ENCODE peak calls at places on chromosomes 16 and 17, in five cellular contexts. D is mucosa of descending colon; N is body of pancreas; X is CD8-positive, alpha-beta memory T cell; G is HCT116. R is an unnamed sample. For H3K4me1, the result is how much of the 10 kb centered on the place peaks cover.

GRCh38 chr16:70460737-70461261 is 6.4 kb downstream of the FCSK start:
- DNase-seq in D (no peak), N (no peak), X (no peak), G (no peak), R (no peak)

GRCh38 chr16:48003226-48003907 is 152.4 kb downstream of the ABCC12 start:
- DNase-seq in D (no peak), N (no peak), X (no peak), G (no peak), R (no peak)

GRCh38 chr16:14485811-14486519 is 144.1 kb downstream of the PARN start:
- DNase-seq in D (no peak), N (no peak), X (no peak), G (no peak), R (no peak)

GRCh38 chr17:70059649-70060048 is 15.4 kb upstream of the KCNJ16 start:
- DNase-seq in D (no peak), N (no peak), X (no peak), G (no peak), R (no peak)

GRCh38 chr17:32461853-32462617 is 17.7 kb downstream of the PSMD11 start:
- DNase-seq in D (no peak), N (peak), X (peak), G (peak), R (no peak)

GRCh38 chr16:67459066-67459857 is 21.7 kb downstream of the ATP6V0D1 start:
- DNase-seq in D (peak), N (peak), X (no peak), G (no peak), R (peak)

GRCh38 chr17:78173025-78173715 is 4.8 kb downstream of the SYNGR2 start:
- DNase-seq in D (peak), N (no peak), X (peak), G (no peak), R (peak)

GRCh38 chr16:75446416-75446815 is 13.1 kb upstream of the CFDP1 start:
- DNase-seq in D (no peak), N (no peak), X (no peak), G (no peak), R (no peak)

GRCh38 chr17:41251261-41251660 is 1.8 kb downstream of the KRTAP9-4 start:
- DNase-seq in D (no peak), N (no peak), X (no peak), G (no peak), R (no peak)

GRCh38 chr17:47287068-47287467 is 33.4 kb downstream of the ITGB3 start:
- DNase-seq in D (no peak), N (no peak), X (no peak), G (no peak), R (no peak)

GRCh38 chr17:40540448-40540847 is 24.8 kb downstream of the CCR7 start:
- DNase-seq in D (peak), N (no peak), X (peak), G (no peak), R (no peak)

GRCh38 chr16:69927056-69927757 is 23.9 kb upstream of the CLEC18A start:
- DNase-seq in D (no peak), N (peak), X (no peak), G (no peak), R (no peak)

GRCh38 chr16:49529646-49530045 is 156.0 kb downstream of the C16orf78 start:
- DNase-seq in D (no peak), N (no peak), X (no peak), G (no peak), R (no peak)

GRCh38 chr17:7929158-7930029 is at the start of gene KCNAB3:
- DNase-seq in D (peak), N (peak), X (peak), G (no peak), R (no peak)

GRCh38 chr17:36849871-36850348 is 87.4 kb upstream of the LHX1 start:
- DNase-seq in D (no peak), N (no peak), X (no peak), G (peak), R (no peak)

GRCh38 chr16:15494231-15494630 is 59.8 kb downstream of the BMERB1 start:
- DNase-seq in D (no peak), N (no peak), X (no peak), G (peak), R (no peak)

GRCh38 chr16:87052506-87052905 is 264.7 kb downstream of the C16orf95 start:
- DNase-seq in D (no peak), N (no peak), X (no peak), G (no peak), R (no peak)

GRCh38 chr17:2253768-2254406 is 49.7 kb downstream of the SMG6 start:
- DNase-seq in D (no peak), N (no peak), X (no peak), G (no peak), R (no peak)

GRCh38 chr16:26981266-26981938 is 85.3 kb upstream of the C16orf82 start:
- DNase-seq in D (no peak), N (no peak), X (no peak), G (no peak), R (no peak)

GRCh38 chr16:50615891-50616290 is 65.2 kb downstream of the SNX20 start:
- DNase-seq in D (no peak), N (no peak), X (no peak), G (no peak), R (no peak)

GRCh38 chr17:37527249-37527851 is 37.7 kb downstream of the DUSP14 start:
- DNase-seq in D (no peak), N (peak), X (peak), G (peak), R (no peak)

GRCh38 chr17:39573447-39574298 is 34.0 kb downstream of the NEUROD2 start:
- DNase-seq in D (peak), N (peak), X (peak), G (peak), R (peak)

GRCh38 chr17:64019486-64020067 is 856 bp downstream of the ICAM2 start:
- DNase-seq in D (no peak), N (no peak), X (no peak), G (no peak), R (no peak)

GRCh38 chr17:19302791-19303233 is 59.7 kb downstream of the B9D1 start:
- DNase-seq in D (no peak), N (no peak), X (no peak), G (no peak), R (no peak)

GRCh38 chr17:2414665-2415064 is 13.8 kb upstream of the MNT start:
- DNase-seq in D (no peak), N (no peak), X (no peak), G (no peak), R (no peak)

GRCh38 chr17:64061157-64061898 is 40.9 kb upstream of the ICAM2 start:
- DNase-seq in D (no peak), N (no peak), X (no peak), G (no peak), R (no peak)

GRCh38 chr17:78399693-78400144 is 21.3 kb downstream of the PGS1 start:
- DNase-seq in D (no peak), N (no peak), X (no peak), G (no peak), R (no peak)

GRCh38 chr17:4953461-4953961 is 2.6 kb downstream of the ENO3 start:
- DNase-seq in D (no peak), N (no peak), X (no peak), G (no peak), R (no peak)

GRCh38 chr16:554640-555413 is 5.4 kb upstream of the PRR35 start:
- DNase-seq in D (no peak), N (no peak), X (no peak), G (no peak), R (no peak)

GRCh38 chr17:39650121-39650579 is 13.2 kb downstream of the STARD3 start:
- DNase-seq in D (no peak), N (no peak), X (no peak), G (peak), R (no peak)

GRCh38 chr16:53440125-53440524 is 5.9 kb downstream of the RBL2 start:
- DNase-seq in D (no peak), N (no peak), X (no peak), G (no peak), R (no peak)

GRCh38 chr16:87556941-87557459 is 45.3 kb upstream of the JPH3 start:
- DNase-seq in D (peak), N (no peak), X (no peak), G (no peak), R (no peak)

GRCh38 chr16:67645397-67646121 is 615 bp downstream of the CARMIL2 start:
- DNase-seq in D (no peak), N (no peak), X (no peak), G (no peak), R (no peak)

GRCh38 chr16:85306071-85306792 is 194.0 kb upstream of the CIBAR2 start:
- DNase-seq in D (peak), N (peak), X (peak), G (peak), R (peak)

GRCh38 chr17:75639327-75639726 is 6.1 kb downstream of the SMIM5 start:
- DNase-seq in D (peak), N (no peak), X (no peak), G (no peak), R (peak)
- H3K4me1 ChIP-seq in D (under half), N (under half), X (under half), G (under half), R (under half)

DNA sequence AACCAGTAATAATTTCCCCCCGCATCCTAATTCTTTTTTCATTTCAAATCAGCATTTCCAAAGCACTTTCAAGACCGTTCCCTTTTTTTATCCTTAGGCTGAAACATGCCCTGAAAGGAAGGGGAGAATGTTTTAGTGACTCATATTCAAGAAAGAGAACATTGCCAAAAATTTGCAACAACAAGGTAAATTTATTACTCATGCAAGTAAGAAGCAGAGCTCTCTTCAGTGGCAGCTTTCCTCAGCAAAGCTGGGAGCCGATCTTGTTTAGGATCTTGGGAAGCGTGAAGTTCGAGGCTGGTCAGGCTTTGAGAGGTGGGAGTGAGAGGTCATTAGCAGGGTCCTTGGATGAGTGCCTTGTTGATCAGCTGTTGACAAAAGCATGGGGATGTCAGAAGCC is 129.5 kb downstream of the PRKCA start:
- DNase-seq in D (no peak), N (no peak), X (no peak), G (no peak), R (no peak)
- H3K4me3 ChIP-seq in D (no peak), N (no peak), X (no peak), G (no peak), R (no peak)

GRCh38 chr17:57257911-57258885 is 1.9 kb downstream of the MSI2 start:
- DNase-seq in D (peak), N (no peak), X (no peak), G (no peak), R (no peak)
- H3K4me1 ChIP-seq in D (under half), N (under half), X (under half), G (under half), R (under half)

GRCh38 chr17:82052638-82053059 is 951 bp downstream of the GPS1 start:
- DNase-seq in D (no peak), N (no peak), X (no peak), G (no peak), R (no peak)
- H3K4me3 ChIP-seq in D (peak), N (peak), X (peak), G (peak), R (peak)

GRCh38 chr17:75115545-75115944 is 5.8 kb downstream of the ARMC7 start:
- DNase-seq in D (peak), N (no peak), X (no peak), G (no peak), R (no peak)
- H3K4me1 ChIP-seq in D (half or more), N (under half), X (under half), G (under half), R (half or more)

GRCh38 chr16:2720063-2720455 is at the start of gene PRSS27:
- DNase-seq in D (peak), N (no peak), X (no peak), G (no peak), R (no peak)
- H3K4me3 ChIP-seq in D (peak), N (peak), X (no peak), G (peak), R (peak)

GRCh38 chr17:17044846-17045561 is 2.7 kb downstream of the MPRIP start:
- DNase-seq in D (no peak), N (no peak), X (no peak), G (no peak), R (no peak)

GRCh38 chr17:17050346-17051345 is 8.4 kb downstream of the MPRIP start:
- DNase-seq in D (no peak), N (no peak), X (no peak), G (no peak), R (no peak)

GRCh38 chr17:17051791-17052461 is 9.7 kb downstream of the MPRIP start:
- DNase-seq in D (peak), N (peak), X (no peak), G (no peak), R (peak)

GRCh38 chr17:17051380-17051779 is 9.1 kb downstream of the MPRIP start:
- DNase-seq in D (no peak), N (no peak), X (no peak), G (no peak), R (no peak)

DNA sequence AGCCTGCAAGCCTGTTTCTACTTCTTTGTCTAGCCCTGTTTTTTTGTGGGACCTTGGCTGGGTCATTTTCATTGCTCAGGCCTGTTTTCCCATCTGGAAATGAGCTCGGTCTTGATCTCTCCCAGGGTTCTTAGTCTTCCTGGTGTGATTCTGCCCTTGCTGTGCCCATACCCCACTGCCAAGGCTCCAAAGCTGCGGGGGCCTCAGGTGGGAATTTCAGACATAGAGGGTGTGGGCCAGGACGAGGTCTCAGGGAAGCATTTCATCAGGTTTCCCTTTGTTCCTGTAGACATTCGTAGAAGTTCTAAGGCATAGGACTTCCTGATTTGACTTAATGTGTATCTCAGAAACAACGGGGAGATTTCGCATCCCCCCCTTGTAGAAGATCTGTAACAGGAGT is 5.8 kb downstream of the MPRIP start:
- DNase-seq in D (no peak), N (no peak), X (no peak), G (no peak), R (no peak)
- H3K4me1 ChIP-seq in D (under half), N (half or more), X (half or more), G (half or more), R (half or more)

GRCh38 chr16:30561212-30561816 is 3.1 kb upstream of the ZNF764 start:
- DNase-seq in D (peak), N (peak), X (no peak), G (no peak), R (peak)
- H3K4me3 ChIP-seq in D (no peak), N (peak), X (no peak), G (no peak), R (peak)